ENCODE peak calls at places on chromosome 15, in nine cellular contexts. R is left colon; U is activated CD8-positive, alpha-beta memory T cell treated with anti-CD3 and anti-CD28 coated beads, Interleukin-2, amount 50 U/mL, for 48 hours; F is PC-9; M is frontal cortex; A is HuH-7.5; W is aorta; Q is GM20000; Y is skeletal muscle cell. G is an unnamed sample.

GRCh38 chr15:66780973-66781718 is 79.1 kb downstream of the SMAD6 start:
- DNase-seq in R (no peak), U (no peak), F (no peak), M (no peak), A (no peak), W (peak), Q (no peak), Y (no peak), G (no peak)

GRCh38 chr15:23039917-23040281 is 530 bp upstream of the TUBGCP5 start:
- DNase-seq in R (no peak), U (no peak), F (no peak), M (no peak), A (no peak), W (peak), Q (no peak), Y (no peak), G (no peak)

GRCh38 chr15:64150236-64150578 is 1.3 kb upstream of the SNX22 start:
- DNase-seq in R (no peak), U (no peak), F (no peak), M (no peak), A (no peak), W (no peak), Q (peak), Y (no peak), G (no peak)

GRCh38 chr15:61051570-61052031 is 177.5 kb downstream of the RORA start:
- DNase-seq in R (no peak), U (no peak), F (peak), M (no peak), A (no peak), W (peak), Q (no peak), Y (peak), G (peak)

GRCh38 chr15:31977812-31978662 is 52.3 kb upstream of the CHRNA7 start:
- DNase-seq in R (peak), U (peak), F (peak), M (peak), A (peak), W (peak), Q (peak), Y (no peak), G (no peak)

GRCh38 chr15:51561271-51561670 is 61.3 kb downstream of the DMXL2 start:
- DNase-seq in R (no peak), U (no peak), F (no peak), M (no peak), A (no peak), W (no peak), Q (no peak), Y (no peak), G (no peak)

GRCh38 chr15:60831540-60831939 is 352.6 kb upstream of the ICE2 start:
- DNase-seq in R (no peak), U (no peak), F (no peak), M (no peak), A (no peak), W (no peak), Q (no peak), Y (no peak), G (no peak)

GRCh38 chr15:34512628-34513027 is 70.8 kb downstream of the GOLGA8B start:
- DNase-seq in R (no peak), U (no peak), F (no peak), M (no peak), A (no peak), W (no peak), Q (no peak), Y (no peak), G (no peak)

GRCh38 chr15:85854345-85855097 is 59.8 kb upstream of the KLHL25 start:
- DNase-seq in R (no peak), U (no peak), F (peak), M (peak), A (peak), W (no peak), Q (peak), Y (no peak), G (peak)

GRCh38 chr15:35725353-35725752 is 179.4 kb upstream of the DPH6 start:
- DNase-seq in R (no peak), U (no peak), F (no peak), M (no peak), A (no peak), W (no peak), Q (no peak), Y (no peak), G (peak)

GRCh38 chr15:75176404-75176761 is 25.3 kb upstream of the C15orf39 start:
- DNase-seq in R (no peak), U (no peak), F (no peak), M (no peak), A (no peak), W (no peak), Q (no peak), Y (no peak), G (no peak)

GRCh38 chr15:65790692-65791334 is 1.3 kb downstream of the DENND4A start:
- DNase-seq in R (no peak), U (no peak), F (no peak), M (peak), A (peak), W (no peak), Q (peak), Y (no peak), G (no peak)